ENCODE peak calls at places on chromosomes 2 and 18, in eight cellular contexts. H, Q, F, L, P, Z, Y and J are unnamed samples.
A peak's percentile ranks its signal among the peaks of the same experiment; 100 is the strongest.

GRCh38 chr2:217905906-217906305 is 96.9 kb downstream of the TNS1 start:
- DNase-seq in Z (no peak), L (no peak), Q (no peak), P (no peak), F (no peak), H (no peak), Y (peak; percentile 24), J (no peak)

GRCh38 chr2:109185338-109185737 is 56.3 kb downstream of the SH3RF3 start:
- DNase-seq in Y (no peak), F (peak; percentile 33), Z (peak; percentile 74), L (peak; percentile 58), H (no peak), Q (no peak), P (no peak), J (peak; percentile 73)

GRCh38 chr2:67641709-67642397 is 244.7 kb downstream of the ETAA1 start:
- DNase-seq in Q (no peak), Z (peak; percentile 12), Y (no peak), L (no peak), P (no peak), F (no peak), H (no peak), J (no peak)

GRCh38 chr2:129870646-129871335 is 108.7 kb upstream of the RAB6C start:
- DNase-seq in F (no peak), Q (no peak), Z (no peak), H (no peak), Y (no peak), P (no peak), L (no peak), J (no peak)

GRCh38 chr2:241844066-241844728 is 14.5 kb downstream of the PDCD1 start:
- DNase-seq in Y (peak; percentile 78), Z (peak; percentile 32), L (peak; percentile 88), H (no peak), F (peak; percentile 71), P (peak; percentile 85), Q (peak; percentile 88), J (peak; percentile 92)

GRCh38 chr2:226895579-226895978 is 59.7 kb downstream of the RHBDD1 start:
- DNase-seq in L (no peak), Z (no peak), Q (no peak), P (no peak), H (no peak), F (no peak), Y (no peak), J (no peak)

GRCh38 chr2:202885190-202885589 is 13.6 kb upstream of the ICA1L start:
- DNase-seq in Q (no peak), H (no peak), Y (no peak), Z (no peak), F (no peak), L (no peak), P (no peak), J (no peak)

GRCh38 chr2:187206071-187206470 is 242.0 kb downstream of the CALCRL start:
- DNase-seq in L (no peak), Q (no peak), Z (no peak), Y (no peak), F (no peak), P (no peak), H (no peak), J (no peak)

GRCh38 chr2:62469114-62469513 is 36.9 kb downstream of the TMEM17 start:
- DNase-seq in Z (no peak), L (no peak), Q (peak; percentile 50), F (no peak), Y (no peak), H (no peak), P (no peak), J (no peak)

GRCh38 chr2:109222825-109223471 is 93.9 kb downstream of the SH3RF3 start:
- DNase-seq in P (no peak), Q (peak; percentile 31), Z (no peak), Y (no peak), L (no peak), H (no peak), F (no peak), J (no peak)

GRCh38 chr18:44679056-44679911 is 1.4 kb upstream of the SETBP1 start:
- DNase-seq in Q (peak; percentile 90), Y (peak; percentile 86), P (peak; percentile 79), Z (peak; percentile 91), L (peak; percentile 89), F (peak; percentile 92), H (peak; percentile 83), J (peak; percentile 94)

GRCh38 chr2:166134252-166135151 is 6.7 kb upstream of the SCN1A start:
- DNase-seq in Z (no peak), F (peak; percentile 54), Q (no peak), L (no peak), H (no peak), P (no peak), Y (no peak), J (no peak)

GRCh38 chr2:201093573-201093972 is 21.8 kb downstream of the NDUFB3 start:
- DNase-seq in Z (peak; percentile 18), H (no peak), Q (no peak), F (no peak), Y (no peak), P (no peak), L (no peak), J (no peak)

GRCh38 chr2:42964444-42965081 is 172.2 kb upstream of the HAAO start:
- DNase-seq in H (no peak), L (peak; percentile 70), Y (peak; percentile 77), Z (peak; percentile 98), F (peak; percentile 71), P (no peak), Q (peak; percentile 91), J (peak; percentile 95)

GRCh38 chr2:69253893-69254292 is 133.1 kb downstream of the GFPT1 start:
- DNase-seq in P (no peak), Y (peak; percentile 52), Q (peak; percentile 89), L (no peak), Z (peak; percentile 97), H (no peak), F (no peak), J (peak; percentile 55)

GRCh38 chr2:46689993-46690392 is 210.6 kb downstream of the TMEM247 start:
- DNase-seq in P (no peak), F (no peak), Y (no peak), Q (no peak), L (no peak), H (no peak), Z (peak; percentile 71), J (no peak)

GRCh38 chr2:8796878-8797550 is 40.4 kb downstream of the KIDINS220 start:
- DNase-seq in H (no peak), L (no peak), P (no peak), Q (no peak), F (no peak), Y (no peak), Z (no peak), J (no peak)

GRCh38 chr18:62717850-62718229 is 2.5 kb downstream of the PHLPP1 start:
- DNase-seq in P (no peak), F (no peak), H (no peak), Z (peak; percentile 44), Q (no peak), L (no peak), Y (no peak), J (no peak)

GRCh38 chr2:74514368-74515270 is at the start of gene TLX2:
- DNase-seq in H (no peak), F (no peak), P (no peak), L (no peak), Z (no peak), Q (no peak), Y (no peak), J (peak; percentile 44)

GRCh38 chr18:14908541-14908940 is 160.6 kb downstream of the ANKRD30B start:
- DNase-seq in H (no peak), F (no peak), Z (no peak), P (no peak), Q (no peak), L (no peak), Y (no peak), J (no peak)
- H3K9me3 ChIP-seq in H (no peaks in the 10 kb centered on the region), F (no peaks in the 10 kb centered on the region), Z (no peaks in the 10 kb centered on the region), P (no peaks in the 10 kb centered on the region), Q (no peaks in the 10 kb centered on the region), L (no peaks in the 10 kb centered on the region), Y (no peaks in the 10 kb centered on the region), J (no peaks in the 10 kb centered on the region)

DNA sequence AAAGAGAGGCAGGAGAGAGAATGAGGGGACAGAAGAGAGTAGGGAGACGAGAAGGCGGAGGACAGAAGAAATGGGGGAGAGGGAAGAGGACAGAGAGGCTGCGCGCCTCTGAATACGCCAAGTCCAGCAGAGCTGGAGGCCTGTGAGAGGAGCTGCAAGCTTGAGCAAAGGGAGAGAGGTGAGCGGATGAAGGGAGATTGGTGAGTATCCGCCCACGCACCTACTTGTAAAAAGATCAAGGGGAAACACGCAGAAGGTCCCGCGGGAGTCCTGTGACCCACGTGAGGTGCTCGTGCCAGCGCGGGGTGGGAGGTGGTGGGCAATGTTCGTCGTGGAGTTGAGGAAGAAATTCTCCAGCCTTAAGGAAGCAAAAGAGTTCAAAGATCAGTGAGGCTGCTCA is 2.0 kb upstream of the NETO1 start:
- DNase-seq in Z (no peak), L (no peak), P (no peak), Q (no peak), Y (no peak), H (no peak), F (no peak), J (no peak)
- H3K4me3 ChIP-seq in Z (no peak overlapping the region), L (no peak overlapping the region), P (no peak overlapping the region), Q (no peak overlapping the region), Y (no peak overlapping the region), H (no peak overlapping the region), F (no peak overlapping the region), J (no peak overlapping the region)

DNA sequence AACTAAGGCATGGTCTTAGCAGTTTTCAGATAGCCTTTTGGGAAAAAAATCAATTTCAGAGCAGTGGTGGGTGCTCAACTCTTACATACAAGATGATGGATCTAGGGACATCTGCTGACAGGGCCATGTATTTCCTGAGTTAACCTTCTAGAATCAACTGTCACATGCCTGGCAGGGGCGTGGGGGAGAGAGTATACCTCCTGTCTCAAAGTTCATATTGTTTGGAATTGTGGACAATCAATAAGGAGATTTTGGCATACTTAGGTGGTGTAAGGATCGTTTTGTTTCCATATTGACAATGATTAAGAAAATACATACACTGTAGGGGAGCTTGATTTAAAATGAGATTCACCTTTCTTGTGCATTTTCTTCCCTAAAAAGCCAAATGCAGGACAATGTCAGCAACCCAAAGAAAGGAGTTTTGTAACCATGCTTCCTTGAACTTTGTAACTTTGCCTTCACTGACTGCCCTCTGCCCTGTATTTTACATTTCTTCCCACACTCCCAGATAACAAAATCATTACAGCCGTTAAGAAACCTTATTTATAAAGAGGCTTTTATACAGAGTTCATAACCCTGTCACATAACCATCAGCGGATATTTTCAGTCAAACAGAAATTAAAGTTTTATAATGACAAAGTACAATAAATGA is 88.4 kb downstream of the MEP1B start:
- DNase-seq in Y (no peak), L (no peak), P (no peak), F (no peak), Q (no peak), H (no peak), Z (no peak), J (no peak)
- H3K27ac ChIP-seq in Y (no peak overlapping the region), L (peak overlapping the region; percentile 13), P (no peak overlapping the region), F (no peak overlapping the region), Q (peak overlapping the region; percentile 77), H (no peak overlapping the region), Z (no peak overlapping the region), J (no peak overlapping the region)

DNA sequence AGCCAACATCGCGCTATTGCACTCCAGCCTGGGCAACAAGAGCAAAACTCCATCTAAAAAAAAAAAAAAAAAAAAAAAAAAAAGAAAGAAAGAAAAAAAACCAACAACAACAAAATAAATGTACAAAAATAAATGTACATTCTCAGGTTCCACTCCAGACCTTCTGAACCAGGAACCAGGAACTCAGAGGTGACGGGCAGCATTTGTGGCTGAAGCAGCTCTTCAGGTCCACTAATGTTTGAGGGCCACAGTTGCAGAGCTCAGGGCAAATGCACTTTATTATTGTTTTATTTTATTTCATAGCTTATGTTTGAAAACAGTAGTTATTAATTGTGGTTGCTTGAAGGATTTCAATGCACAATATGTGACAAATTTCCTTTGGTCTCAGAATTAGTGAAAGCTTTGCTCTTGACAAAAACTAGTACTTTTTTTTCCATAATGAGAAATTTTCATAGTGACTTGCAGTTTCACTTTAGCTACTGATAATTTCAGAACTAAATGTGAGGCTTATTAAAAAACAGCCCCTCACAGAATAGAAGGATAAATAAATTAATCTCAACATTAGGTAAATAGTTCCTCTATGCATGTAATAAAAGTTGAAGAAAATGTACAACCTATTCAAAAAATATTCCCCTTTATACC is 378.4 kb upstream of the SPHKAP start:
- DNase-seq in Z (no peak), Q (no peak), P (no peak), H (no peak), L (no peak), F (no peak), Y (no peak), J (no peak)
- H3K9me3 ChIP-seq in Z (no peaks in the 10 kb centered on the region), Q (no peaks in the 10 kb centered on the region), P (no peaks in the 10 kb centered on the region), H (no peaks in the 10 kb centered on the region), L (no peaks in the 10 kb centered on the region), F (no peaks in the 10 kb centered on the region), Y (no peaks in the 10 kb centered on the region), J (no peaks in the 10 kb centered on the region)